ENCODE peak calls at places on chromosomes 4 and X, in eight cellular contexts. J is HepG2, Q is K562, C is GM12878, O is GM23338, G is HCT116, X is SK-N-SH, B is Panc1. Z is an unnamed sample.

GRCh38 chr4:56215138-56215793 is 172.0 kb downstream of the AASDH start:
- DNase-seq in J (peak), Q (no peak), C (no peak), O (no peak), G (no peak), X (no peak), B (no peak), Z (no peak)

GRCh38 chr4:124389591-124389990 is 322.9 kb downstream of the ANKRD50 start:
- DNase-seq in J (no peak), Q (no peak), C (no peak), O (no peak), G (no peak), X (no peak), B (no peak), Z (no peak)

GRCh38 chr4:112514449-112515277 is 1.3 kb downstream of the NEUROG2 start:
- DNase-seq in J (no peak), Q (no peak), C (no peak), O (peak), G (no peak), X (peak), B (no peak), Z (no peak)

GRCh38 chrX:153771686-153772607 is 7.9 kb downstream of the PLXNB3 start:
- DNase-seq in J (no peak), Q (no peak), C (no peak), O (no peak), G (no peak), X (peak), B (no peak), Z (no peak)

GRCh38 chrX:115494133-115494532 is 66.8 kb upstream of the PLS3 start:
- DNase-seq in J (peak), Q (no peak), C (no peak), O (no peak), G (no peak), X (no peak), B (no peak), Z (no peak)

GRCh38 chr4:173399016-173399415 is at the start of gene SCRG1:
- DNase-seq in J (no peak), Q (no peak), C (no peak), O (peak), G (no peak), X (no peak), B (no peak), Z (no peak)

GRCh38 chrX:85698921-85699320 is 319.5 kb upstream of the POF1B start:
- DNase-seq in J (no peak), Q (no peak), C (no peak), O (peak), G (no peak), X (no peak), B (no peak), Z (no peak)

GRCh38 chrX:124018031-124018430 is 56.5 kb downstream of the STAG2 start:
- DNase-seq in J (no peak), Q (no peak), C (no peak), O (no peak), G (no peak), X (no peak), B (no peak), Z (no peak)

GRCh38 chrX:111169141-111169540 is 73.2 kb downstream of the PAK3 start:
- DNase-seq in J (no peak), Q (no peak), C (no peak), O (no peak), G (no peak), X (no peak), B (no peak), Z (no peak)

GRCh38 chrX:65706041-65706828 is 38.8 kb downstream of the MSN start:
- DNase-seq in J (no peak), Q (peak), C (no peak), O (no peak), G (no peak), X (no peak), B (peak), Z (no peak)
- TF ChIP-seq POLR2AphosphoS5 in J (no peak), Q (no peak), C (no peak), O (no peak), G (no peak), X (no peak), B (no peak), Z (no peak)

GRCh38 chrX:105822138-105823091 is at the start of gene NRK:
- DNase-seq in J (no peak), Q (no peak), C (no peak), O (peak), G (no peak), X (peak), B (no peak), Z (no peak)
- TF ChIP-seq REST in J (no peak), Q (no peak), C (no peak), O (no peak), G (no peak), X (no peak), B (no peak), Z (no peak)

GRCh38 chr4:47914926-47915237 is 499 bp upstream of the NFXL1 start:
- DNase-seq in J (no peak), Q (no peak), C (no peak), O (no peak), G (no peak), X (no peak), B (no peak), Z (no peak)
- TF ChIP-seq POLR2AphosphoS5 in J (no peak), Q (no peak), C (no peak), O (no peak), G (no peak), X (no peak), B (no peak), Z (no peak)

GRCh38 chr4:76896731-76897521 is 1.0 kb downstream of the SOWAHB start:
- DNase-seq in J (no peak), Q (no peak), C (no peak), O (peak), G (no peak), X (peak), B (no peak), Z (no peak)
- TF ChIP-seq REST in J (no peak), Q (no peak), C (no peak), O (no peak), G (no peak), X (no peak), B (no peak), Z (no peak)

DNA sequence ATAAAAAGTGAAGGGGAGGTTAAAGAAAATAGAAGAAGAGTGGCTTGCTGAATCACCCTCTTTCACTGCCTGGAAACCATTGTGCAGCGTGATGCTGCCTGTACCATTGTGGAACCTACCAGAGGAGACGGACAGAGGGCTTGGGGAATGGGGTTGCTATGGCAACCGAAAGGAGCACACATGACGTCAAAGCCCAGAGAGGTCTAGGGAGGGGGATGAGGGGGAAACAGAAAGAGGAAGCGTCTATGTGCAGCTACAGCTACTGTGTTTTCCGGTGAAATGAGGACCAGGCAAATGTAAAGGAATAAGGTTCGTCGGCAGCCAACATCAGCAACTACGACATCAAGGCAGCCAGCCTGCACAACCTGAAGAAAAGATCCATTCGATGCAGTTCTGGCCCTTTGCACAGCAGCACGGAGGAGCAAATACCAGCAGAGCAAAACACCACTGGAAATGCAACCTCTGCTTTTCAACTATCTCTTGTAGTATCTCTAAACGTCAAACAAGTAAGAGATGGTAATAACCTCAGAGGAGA is at the start of gene MAPK10:
- DNase-seq in J (no peak), Q (no peak), C (peak), O (peak), G (no peak), X (peak), B (no peak), Z (peak)
- TF ChIP-seq POLR2AphosphoS5 in J (no peak), Q (no peak), C (no peak), O (no peak), G (no peak), X (peak), B (no peak), Z (no peak)

DNA sequence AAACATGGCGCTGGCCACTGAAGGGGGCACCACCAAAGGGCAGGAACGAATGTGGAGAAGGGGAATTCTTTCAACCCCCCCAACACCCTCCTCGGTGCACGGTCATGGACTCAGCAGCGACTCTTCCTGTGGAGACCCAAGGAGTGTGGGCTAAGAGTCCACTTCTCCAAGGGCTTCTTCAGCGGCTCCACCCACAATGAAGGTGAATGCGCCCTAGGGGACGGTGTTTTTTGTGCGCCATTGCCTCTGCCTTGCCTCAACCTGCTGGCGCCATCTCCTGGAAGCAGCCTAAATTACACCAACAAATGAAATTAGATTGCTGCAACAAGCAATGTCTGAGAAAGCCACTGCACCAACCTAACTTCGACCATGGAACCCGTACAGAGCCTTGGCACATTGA is 169.2 kb upstream of the MAGEB18 start:
- DNase-seq in J (peak), Q (peak), C (no peak), O (peak), G (no peak), X (peak), B (no peak), Z (no peak)
- TF ChIP-seq REST in J (no peak), Q (no peak), C (no peak), O (no peak), G (no peak), X (no peak), B (no peak), Z (no peak)

GRCh38 chrX:73131276-73131675 is 52.0 kb upstream of the PABPC1L2A start:
- DNase-seq in J (no peak), Q (no peak), C (no peak), O (no peak), G (no peak), X (no peak), B (no peak), Z (no peak)
- TF ChIP-seq POLR2AphosphoS5 in J (no peak), Q (no peak), C (no peak), O (no peak), G (no peak), X (no peak), B (no peak), Z (no peak)

GRCh38 chrX:136725446-136726104 is 55.2 kb downstream of the ARHGEF6 start:
- DNase-seq in J (no peak), Q (no peak), C (no peak), O (no peak), G (no peak), X (no peak), B (no peak), Z (no peak)
- TF ChIP-seq REST in J (no peak), Q (no peak), C (no peak), O (no peak), G (no peak), X (no peak), B (no peak), Z (no peak)